ENCODE peak calls at places on chromosomes 1 and 21, in ten cellular contexts. E is stomach, N is adrenal gland, F is spleen, G is heart left ventricle, M is H1, A is HepG2, Q is uterus, K is gastrocnemius medialis, Y is K562. X is an unnamed sample.

GRCh38 chr1:1423245-1423597 is 2.1 kb upstream of the ANKRD65 start:
- DNase-seq in E (no peak), N (no peak), F (no peak), G (peak; percentile 4), M (peak; percentile 45), A (no peak), Q (no peak), K (no peak), Y (no peak), X (no peak)

GRCh38 chr1:58584082-58584895 is 7.2 kb upstream of the TACSTD2 start:
- DNase-seq in E (peak; percentile 45), N (peak; percentile 89), F (no peak), G (peak; percentile 51), M (no peak), A (peak; percentile 64), Q (peak; percentile 69), K (no peak), Y (peak; percentile 54), X (peak; percentile 72)

GRCh38 chr1:116537439-116537838 is 33.4 kb downstream of the CD58 start:
- DNase-seq in E (no peak), N (no peak), F (no peak), G (no peak), M (no peak), A (no peak), Q (no peak), K (no peak), Y (peak; percentile 32), X (no peak)

GRCh38 chr1:2376931-2377672 is 14.3 kb downstream of the MORN1 start:
- DNase-seq in E (no peak), N (no peak), F (peak; percentile 59), G (peak; percentile 19), M (no peak), A (no peak), Q (no peak), K (no peak), Y (no peak), X (peak; percentile 41)

GRCh38 chr21:35619184-35619583 is 441.1 kb downstream of the SETD4 start:
- DNase-seq in E (no peak), N (no peak), F (no peak), G (no peak), M (no peak), A (no peak), Q (no peak), K (no peak), Y (peak; percentile 18), X (no peak)

GRCh38 chr1:45785583-45785982 is 17.8 kb upstream of the MAST2 start:
- DNase-seq in E (no peak), N (no peak), F (no peak), G (no peak), M (no peak), A (no peak), Q (no peak), K (no peak), Y (no peak), X (no peak)

GRCh38 chr1:60679524-60679923 is 402.8 kb upstream of the NFIA start:
- DNase-seq in E (no peak), N (no peak), F (no peak), G (no peak), M (no peak), A (no peak), Q (no peak), K (no peak), Y (no peak), X (no peak)

GRCh38 chr1:214977133-214977532 is 105.4 kb upstream of the KCNK2 start:
- DNase-seq in E (no peak), N (no peak), F (no peak), G (no peak), M (no peak), A (no peak), Q (no peak), K (no peak), Y (no peak), X (peak; percentile 6)

DNA sequence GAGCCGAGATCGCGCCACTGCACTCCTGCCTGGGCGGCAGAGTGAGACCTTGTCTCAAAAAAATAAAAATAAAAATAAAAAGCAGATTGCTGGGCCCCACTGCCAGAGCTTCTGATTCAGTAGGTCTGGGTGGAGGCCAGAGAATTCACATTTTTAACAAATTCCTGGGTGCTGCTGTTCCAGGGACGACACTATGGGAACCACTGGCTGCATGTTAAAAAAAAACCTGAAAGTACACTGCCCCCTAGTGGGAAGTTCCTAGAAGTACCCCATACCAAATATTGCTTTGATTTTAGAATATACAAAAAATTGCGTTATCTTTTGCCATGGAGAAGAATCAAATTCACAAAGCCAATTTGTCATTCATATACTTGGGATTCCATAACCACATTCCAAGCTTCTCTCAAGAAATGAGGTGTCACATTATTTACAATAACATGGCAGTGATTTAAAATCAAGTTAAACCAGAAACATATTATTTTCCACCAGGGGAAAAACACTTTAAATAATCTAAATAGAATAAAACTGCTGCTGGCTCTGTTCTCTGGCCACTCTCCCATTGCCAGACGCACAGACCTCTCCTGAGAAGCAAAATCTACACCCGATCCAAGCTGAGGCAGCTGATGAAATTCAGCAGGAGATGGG is 27.4 kb downstream of the SYF2 start:
- DNase-seq in E (no peak), N (peak; percentile 33), F (no peak), G (no peak), M (no peak), A (peak; percentile 66), Q (no peak), K (no peak), Y (peak; percentile 65), X (peak; percentile 8)
- H3K4me1 ChIP-seq in E (no peaks in the 10 kb centered on the region), N (no peaks in the 10 kb centered on the region), F (peaks cover 3% of the 10 kb centered on the region), G (no peaks in the 10 kb centered on the region), M (no peaks in the 10 kb centered on the region), A (peaks cover 43% of the 10 kb centered on the region), Q (no peaks in the 10 kb centered on the region), K (peaks cover 1% of the 10 kb centered on the region), Y (no peaks in the 10 kb centered on the region), X (no peaks in the 10 kb centered on the region)

GRCh38 chr1:92587445-92587844 is 100.7 kb upstream of the GFI1 start:
- DNase-seq in E (no peak), N (no peak), F (no peak), G (no peak), M (no peak), A (no peak), Q (no peak), K (no peak), Y (no peak), X (no peak)

GRCh38 chr1:92585831-92586230 is 99.1 kb upstream of the GFI1 start:
- DNase-seq in E (no peak), N (no peak), F (no peak), G (no peak), M (no peak), A (no peak), Q (no peak), K (no peak), Y (no peak), X (no peak)

GRCh38 chr1:92583821-92584760 is 97.4 kb upstream of the GFI1 start:
- DNase-seq in E (no peak), N (no peak), F (no peak), G (no peak), M (no peak), A (no peak), Q (no peak), K (no peak), Y (no peak), X (no peak)
- TF ChIP-seq POLR2A in E (no peak), N (no peak), F (no peak), G (no peak), M (no peak), A (no peak), Q (no peak), K (no peak), Y (no peak), X (no peak)

GRCh38 chr21:37445228-37445627 is 78.7 kb downstream of the DYRK1A start:
- DNase-seq in E (no peak), N (no peak), F (no peak), G (no peak), M (no peak), A (no peak), Q (peak; percentile 31), K (no peak), Y (no peak), X (no peak)

GRCh38 chr21:37446552-37446951 is 80.0 kb downstream of the DYRK1A start:
- DNase-seq in E (no peak), N (no peak), F (no peak), G (no peak), M (no peak), A (no peak), Q (no peak), K (no peak), Y (peak; percentile 53), X (no peak)

GRCh38 chr21:37447288-37447936 is 80.8 kb downstream of the DYRK1A start:
- DNase-seq in E (no peak), N (no peak), F (no peak), G (no peak), M (no peak), A (no peak), Q (no peak), K (no peak), Y (no peak), X (no peak)

GRCh38 chr21:37449302-37449937 is 82.8 kb downstream of the DYRK1A start:
- DNase-seq in E (no peak), N (no peak), F (no peak), G (no peak), M (no peak), A (no peak), Q (no peak), K (no peak), Y (no peak), X (no peak)

DNA sequence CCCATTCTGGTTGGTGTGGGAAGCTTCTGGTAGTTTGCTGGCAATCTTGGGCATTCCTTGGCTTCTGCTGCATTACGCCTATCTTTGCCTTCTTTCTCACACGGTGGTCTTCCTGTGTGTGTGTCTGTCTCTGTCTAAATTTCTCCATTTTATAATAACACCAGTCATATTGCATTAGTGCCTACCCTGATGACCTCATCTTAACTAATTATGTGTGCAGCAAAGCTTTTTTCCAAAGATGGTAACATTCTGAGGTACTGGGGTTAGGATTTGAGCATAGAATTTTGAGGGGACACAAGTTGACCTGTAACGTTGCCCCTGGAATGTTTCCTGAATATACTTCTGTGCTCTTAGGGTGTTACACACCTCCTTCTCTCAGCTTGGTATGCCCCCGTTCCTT is 77.1 kb downstream of the DYRK1A start:
- DNase-seq in E (no peak), N (no peak), F (no peak), G (no peak), M (no peak), A (no peak), Q (no peak), K (no peak), Y (no peak), X (no peak)
- H3K4me3 ChIP-seq in E (no peak overlapping the region), N (no peak overlapping the region), F (no peak overlapping the region), G (no peak overlapping the region), M (no peak overlapping the region), A (no peak overlapping the region), Q (no peak overlapping the region), K (no peak overlapping the region), Y (no peak overlapping the region), X (no peak overlapping the region)

GRCh38 chr1:4214826-4215225 is 314.8 kb upstream of the C1orf174 start:
- DNase-seq in E (no peak), N (no peak), F (no peak), G (no peak), M (no peak), A (no peak), Q (no peak), K (no peak), Y (no peak), X (no peak)

GRCh38 chr1:4215391-4215790 is 315.3 kb upstream of the C1orf174 start:
- DNase-seq in E (no peak), N (no peak), F (no peak), G (no peak), M (no peak), A (no peak), Q (no peak), K (no peak), Y (no peak), X (no peak)

GRCh38 chr1:4212796-4213195 is 312.7 kb upstream of the C1orf174 start:
- DNase-seq in E (no peak), N (no peak), F (no peak), G (no peak), M (no peak), A (no peak), Q (no peak), K (no peak), Y (no peak), X (no peak)

GRCh38 chr1:4216231-4216630 is 316.2 kb upstream of the C1orf174 start:
- DNase-seq in E (no peak), N (no peak), F (no peak), G (no peak), M (no peak), A (no peak), Q (no peak), K (no peak), Y (no peak), X (no peak)

DNA sequence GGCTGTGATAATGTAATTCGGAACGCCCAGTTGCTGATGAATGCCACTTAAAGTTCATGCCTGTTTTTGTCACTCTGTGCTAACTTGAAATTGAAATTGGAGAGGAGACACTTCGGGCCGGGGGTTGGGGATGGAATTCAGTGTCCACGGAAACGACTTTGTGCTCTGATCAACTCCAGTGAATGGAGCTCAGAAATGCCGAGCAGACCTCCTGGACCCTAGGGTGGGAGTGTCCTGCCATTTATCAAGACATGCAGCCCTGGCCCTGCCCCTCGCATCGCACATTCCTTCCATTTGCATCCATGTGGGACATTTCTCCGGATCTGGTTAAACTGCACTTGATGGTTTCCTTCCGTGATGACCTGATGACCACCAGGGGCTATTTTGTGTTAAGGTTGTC is 313.5 kb upstream of the C1orf174 start:
- DNase-seq in E (no peak), N (no peak), F (no peak), G (no peak), M (no peak), A (no peak), Q (no peak), K (no peak), Y (no peak), X (no peak)
- H3K4me1 ChIP-seq in E (no peaks in the 10 kb centered on the region), N (no peaks in the 10 kb centered on the region), F (no peaks in the 10 kb centered on the region), G (no peaks in the 10 kb centered on the region), M (no peaks in the 10 kb centered on the region), A (peaks cover 7% of the 10 kb centered on the region), Q (no peaks in the 10 kb centered on the region), K (no peaks in the 10 kb centered on the region), Y (no peaks in the 10 kb centered on the region), X (no peaks in the 10 kb centered on the region)

X was measured in thyroid gland.